ENCODE peak calls at places on chromosome 4, in eight cellular contexts. M, I, Z, P, Y, A, C and R are unnamed samples.

GRCh38 chr4:38837849-38838248 is 18.8 kb downstream of the TLR6 start:
- DNase-seq in M (peak), I (no peak), Z (no peak), P (no peak), Y (peak), A (no peak), C (peak), R (peak)

GRCh38 chr4:1207603-1208265 is 35.4 kb upstream of the SPON2 start:
- DNase-seq in M (peak), I (no peak), Z (no peak), P (peak), Y (peak), A (no peak), C (no peak), R (no peak)

GRCh38 chr4:113436360-113436759 is 325.2 kb downstream of the CAMK2D start:
- DNase-seq in M (peak), I (no peak), Z (no peak), P (no peak), Y (peak), A (no peak), C (peak), R (peak)

GRCh38 chr4:180120114-180120513 is 2123.1 kb upstream of the TENM3 start:
- DNase-seq in M (no peak), I (no peak), Z (no peak), P (no peak), Y (no peak), A (no peak), C (no peak), R (no peak)

GRCh38 chr4:70958681-70959080 is 34.8 kb upstream of the DCK start:
- DNase-seq in M (peak), I (no peak), Z (no peak), P (no peak), Y (peak), A (no peak), C (no peak), R (peak)

GRCh38 chr4:127307996-127308395 is 324.8 kb upstream of the INTU start:
- DNase-seq in M (peak), I (no peak), Z (no peak), P (no peak), Y (no peak), A (no peak), C (peak), R (no peak)

GRCh38 chr4:138494931-138495330 is 252.8 kb upstream of the SLC7A11 start:
- DNase-seq in M (peak), I (no peak), Z (no peak), P (no peak), Y (peak), A (peak), C (peak), R (no peak)

GRCh38 chr4:34850983-34851382 is 1393.3 kb downstream of the ARAP2 start:
- DNase-seq in M (peak), I (no peak), Z (no peak), P (no peak), Y (peak), A (no peak), C (peak), R (peak)

GRCh38 chr4:168866635-168867034 is 143.4 kb downstream of the CBR4 start:
- DNase-seq in M (no peak), I (no peak), Z (no peak), P (no peak), Y (no peak), A (no peak), C (no peak), R (no peak)

GRCh38 chr4:7511509-7511908 is 76.8 kb upstream of the PSAPL1 start:
- DNase-seq in M (no peak), I (no peak), Z (no peak), P (no peak), Y (no peak), A (peak), C (no peak), R (no peak)